ENCODE peak calls at places on chromosomes 5 and 9, in six cellular contexts. G is H1; L is Peyer's patch; Q is stimulated activated CD8-positive, alpha-beta memory T cell treated with anti-CD3 and anti-CD28 coated beads, Interleukin-15, amount 100 ng/mL, for 24 hours; C is activated CD4-positive, alpha-beta T cell treated with anti-CD3 and anti-CD28 coated beads, Interleukin-2, amount 50 U/mL, for 4 hours; P is stimulated activated CD4-positive, alpha-beta T cell treated with anti-CD3 and anti-CD28 coated beads, Interleukin-15, amount 100 ng/mL, for 24 hours. Z is an unnamed sample.

GRCh38 chr9:132249123-132249522 is 87.3 kb downstream of the NTNG2 start:
- DNase-seq in C (no peak), Q (no peak), L (no peak), P (no peak), G (no peak), Z (no peak)

GRCh38 chr5:24401767-24402166 is 243.0 kb downstream of the CDH10 start:
- DNase-seq in Q (no peak), L (no peak), P (no peak), G (no peak), C (no peak), Z (no peak)

GRCh38 chr5:72178910-72179815 is 71.9 kb downstream of the MAP1B start:
- DNase-seq in G (no peak), P (no peak), Q (no peak), C (no peak), L (peak; percentile 52), Z (no peak)

GRCh38 chr5:95697781-95698681 is 15.2 kb upstream of the SPATA9 start:
- DNase-seq in G (no peak), P (no peak), L (no peak), C (no peak), Q (no peak), Z (no peak)

GRCh38 chr9:110282767-110283136 is 26.4 kb upstream of the TXN start:
- DNase-seq in L (no peak), C (no peak), P (no peak), Q (no peak), G (no peak), Z (no peak)

GRCh38 chr5:151520294-151520693 is 70.8 kb downstream of the FAT2 start:
- DNase-seq in C (no peak), Q (no peak), G (no peak), P (no peak), L (no peak), Z (no peak)

GRCh38 chr5:152593388-152593787 is 188.3 kb upstream of the NMUR2 start:
- DNase-seq in L (no peak), G (no peak), C (no peak), Q (no peak), P (no peak), Z (no peak)

GRCh38 chr9:79670269-79670961 is 98.7 kb downstream of the TLE4 start:
- DNase-seq in Q (no peak), L (no peak), P (no peak), C (no peak), G (no peak), Z (no peak)

GRCh38 chr9:113011911-113012381 is at the start of gene ZNF883:
- DNase-seq in C (no peak), P (peak; percentile 47), G (peak; percentile 33), L (peak; percentile 58), Q (peak; percentile 0), Z (no peak)

GRCh38 chr5:141657937-141658545 is 6.8 kb upstream of the FCHSD1 start:
- DNase-seq in P (no peak), Q (no peak), L (no peak), G (no peak), C (no peak), Z (peak; percentile 67)

GRCh38 chr9:26813247-26813646 is 79.4 kb downstream of the CAAP1 start:
- DNase-seq in C (no peak), P (no peak), G (no peak), Q (no peak), L (no peak), Z (no peak)

GRCh38 chr5:142926549-142926948 is 156.4 kb downstream of the ARHGAP26 start:
- DNase-seq in C (no peak), Q (no peak), P (no peak), G (no peak), L (no peak), Z (no peak)

GRCh38 chr5:5203441-5203840 is 63.3 kb downstream of the ADAMTS16 start:
- DNase-seq in L (no peak), Q (no peak), G (no peak), C (no peak), P (no peak), Z (no peak)